ENCODE peak calls at places on chromosomes 11 and 22, in seven cellular contexts. One of them, this sample, is unnamed.

GRCh38 chr22:23862103-23862502 is 4.4 kb downstream of the SLC2A11 start:
- DNase-seq in NCI-H2227 treated with DMSO at 0.1 percent for 48 hours: peak
- DNase-seq in activated T-cell treated with anti-CD3 and anti-CD28 coated beads for 1 hour: no peak
- DNase-seq in AG09309: no peak
- DNase-seq in NCI-H2081: peak
- DNase-seq in kidney tubule cell: peak
- DNase-seq in 8988T: peak
- DNase-seq in this sample: no peak

GRCh38 chr11:61157743-61158142 is 3.5 kb downstream of the VPS37C start:
- DNase-seq in NCI-H2227 treated with DMSO at 0.1 percent for 48 hours: no peak
- DNase-seq in AG09309: no peak
- DNase-seq in kidney tubule cell: peak
- DNase-seq in activated T-cell treated with anti-CD3 and anti-CD28 coated beads for 1 hour: no peak
- DNase-seq in NCI-H2081: no peak
- DNase-seq in 8988T: no peak
- DNase-seq in this sample: no peak

GRCh38 chr11:80748207-80748606 is 1307.4 kb upstream of the TENM4 start:
- DNase-seq in kidney tubule cell: no peak
- DNase-seq in activated T-cell treated with anti-CD3 and anti-CD28 coated beads for 1 hour: no peak
- DNase-seq in NCI-H2081: no peak
- DNase-seq in 8988T: no peak
- DNase-seq in AG09309: no peak
- DNase-seq in NCI-H2227 treated with DMSO at 0.1 percent for 48 hours: no peak
- DNase-seq in this sample: no peak

GRCh38 chr22:17970205-17970708 is 54.1 kb downstream of the MICAL3 start:
- DNase-seq in NCI-H2081: no peak
- DNase-seq in AG09309: no peak
- DNase-seq in activated T-cell treated with anti-CD3 and anti-CD28 coated beads for 1 hour: no peak
- DNase-seq in NCI-H2227 treated with DMSO at 0.1 percent for 48 hours: no peak
- DNase-seq in kidney tubule cell: no peak
- DNase-seq in 8988T: no peak
- DNase-seq in this sample: no peak

GRCh38 chr11:279966-280761 is 2.0 kb downstream of the NLRP6 start:
- DNase-seq in 8988T: peak
- DNase-seq in kidney tubule cell: peak
- DNase-seq in NCI-H2227 treated with DMSO at 0.1 percent for 48 hours: no peak
- DNase-seq in NCI-H2081: no peak
- DNase-seq in activated T-cell treated with anti-CD3 and anti-CD28 coated beads for 1 hour: no peak
- DNase-seq in AG09309: no peak
- DNase-seq in this sample: no peak

GRCh38 chr11:18697581-18697980 is 998 bp upstream of the TMEM86A start:
- DNase-seq in activated T-cell treated with anti-CD3 and anti-CD28 coated beads for 1 hour: no peak
- DNase-seq in NCI-H2081: no peak
- DNase-seq in NCI-H2227 treated with DMSO at 0.1 percent for 48 hours: no peak
- DNase-seq in AG09309: no peak
- DNase-seq in 8988T: no peak
- DNase-seq in kidney tubule cell: no peak
- DNase-seq in this sample: no peak

GRCh38 chr11:95652002-95652472 is 137.5 kb downstream of the FAM76B start:
- DNase-seq in 8988T: no peak
- DNase-seq in NCI-H2227 treated with DMSO at 0.1 percent for 48 hours: no peak
- DNase-seq in activated T-cell treated with anti-CD3 and anti-CD28 coated beads for 1 hour: no peak
- DNase-seq in kidney tubule cell: no peak
- DNase-seq in NCI-H2081: peak
- DNase-seq in AG09309: no peak
- DNase-seq in this sample: no peak

GRCh38 chr11:129694538-129694937 is 121.1 kb upstream of the TMEM45B start:
- DNase-seq in AG09309: no peak
- DNase-seq in kidney tubule cell: peak
- DNase-seq in 8988T: peak
- DNase-seq in NCI-H2227 treated with DMSO at 0.1 percent for 48 hours: no peak
- DNase-seq in NCI-H2081: no peak
- DNase-seq in activated T-cell treated with anti-CD3 and anti-CD28 coated beads for 1 hour: no peak
- DNase-seq in this sample: no peak

GRCh38 chr11:73219396-73220285 is 1.6 kb downstream of the P2RY2 start:
- DNase-seq in NCI-H2227 treated with DMSO at 0.1 percent for 48 hours: no peak
- DNase-seq in 8988T: no peak
- DNase-seq in activated T-cell treated with anti-CD3 and anti-CD28 coated beads for 1 hour: no peak
- DNase-seq in kidney tubule cell: no peak
- DNase-seq in NCI-H2081: no peak
- DNase-seq in AG09309: no peak
- DNase-seq in this sample: no peak